ENCODE peak calls at places on chromosomes 4 and X, in four cellular contexts. R is neuronal stem cell; A is CD4-positive, alpha-beta memory T cell; S is PC-3. Z is an unnamed sample.

GRCh38 chr4:87356832-87357526 is 34.0 kb downstream of the HSD17B11 start:
- DNase-seq in R (no peak), A (no peak), S (peak; percentile 75), Z (no peak)

GRCh38 chr4:78799551-78800495 is 23.7 kb downstream of the BMP2K start:
- DNase-seq in R (no peak), A (no peak), S (no peak), Z (no peak)

GRCh38 chr4:144591401-144591800 is 54.6 kb upstream of the HHIP start:
- DNase-seq in R (no peak), A (no peak), S (peak; percentile 74), Z (no peak)

GRCh38 chr4:147207941-147208340 is 262.3 kb upstream of the TTC29 start:
- DNase-seq in R (no peak), A (no peak), S (no peak), Z (no peak)

GRCh38 chrX:94662665-94663064 is 988.7 kb downstream of the FAM133A start:
- DNase-seq in R (no peak), A (no peak), S (peak; percentile 12), Z (no peak)

GRCh38 chr4:8893624-8894423 is 22.2 kb upstream of the HMX1 start:
- DNase-seq in R (no peak), A (no peak), S (no peak), Z (no peak)

GRCh38 chrX:44908198-44908597 is 35.2 kb downstream of the KDM6A start:
- DNase-seq in R (no peak), A (no peak), S (no peak), Z (no peak)

GRCh38 chr4:82528868-82529267 is 32.9 kb downstream of the TMEM150C start:
- DNase-seq in R (no peak), A (no peak), S (no peak), Z (no peak)

GRCh38 chr4:65924843-65925242 is 254.6 kb upstream of the EPHA5 start:
- DNase-seq in R (no peak), A (no peak), S (no peak), Z (no peak)

GRCh38 chr4:18669390-18669789 is 647.8 kb upstream of the LCORL start:
- DNase-seq in R (no peak), A (no peak), S (no peak), Z (no peak)

GRCh38 chr4:55442541-55442940 is 46.8 kb downstream of the TMEM165 start:
- DNase-seq in R (no peak), A (no peak), S (peak; percentile 54), Z (no peak)

GRCh38 chr4:110484767-110485166 is 8.8 kb downstream of the ENPEP start:
- DNase-seq in R (no peak), A (no peak), S (peak; percentile 58), Z (no peak)

GRCh38 chr4:16617416-16617815 is 281.0 kb downstream of the LDB2 start:
- DNase-seq in R (no peak), A (no peak), S (no peak), Z (no peak)

GRCh38 chrX:22110729-22111494 is 78.8 kb downstream of the PHEX start:
- DNase-seq in R (no peak), A (no peak), S (peak; percentile 6), Z (no peak)

GRCh38 chr4:15451866-15452765 is 17.6 kb upstream of the CC2D2A start:
- DNase-seq in R (no peak), A (no peak), S (peak; percentile 69), Z (no peak)

GRCh38 chr4:37644962-37645361 is 41.2 kb downstream of the RELL1 start:
- DNase-seq in R (no peak), A (no peak), S (no peak), Z (no peak)

GRCh38 chr4:30721353-30722091 is 1.4 kb downstream of the PCDH7 start:
- DNase-seq in R (peak; percentile 54), A (no peak), S (peak; percentile 14), Z (no peak)

GRCh38 chrX:18676470-18676869 is 4.6 kb upstream of the RS1 start:
- DNase-seq in R (peak; percentile 8), A (no peak), S (no peak), Z (no peak)

GRCh38 chr4:7275067-7275466 is 82.7 kb downstream of the SORCS2 start:
- DNase-seq in R (no peak), A (no peak), S (peak; percentile 53), Z (no peak)

GRCh38 chrX:69323786-69324720 is 158.8 kb upstream of the PJA1 start:
- DNase-seq in R (no peak), A (no peak), S (no peak), Z (no peak)

GRCh38 chr4:7332216-7333023 is 102.3 kb downstream of the PSAPL1 start:
- DNase-seq in R (no peak), A (no peak), S (no peak), Z (no peak)

GRCh38 chrX:623599-624323 is 6.8 kb upstream of the SHOX start:
- DNase-seq in R (no peak), A (no peak), S (no peak), Z (no peak)

DNA sequence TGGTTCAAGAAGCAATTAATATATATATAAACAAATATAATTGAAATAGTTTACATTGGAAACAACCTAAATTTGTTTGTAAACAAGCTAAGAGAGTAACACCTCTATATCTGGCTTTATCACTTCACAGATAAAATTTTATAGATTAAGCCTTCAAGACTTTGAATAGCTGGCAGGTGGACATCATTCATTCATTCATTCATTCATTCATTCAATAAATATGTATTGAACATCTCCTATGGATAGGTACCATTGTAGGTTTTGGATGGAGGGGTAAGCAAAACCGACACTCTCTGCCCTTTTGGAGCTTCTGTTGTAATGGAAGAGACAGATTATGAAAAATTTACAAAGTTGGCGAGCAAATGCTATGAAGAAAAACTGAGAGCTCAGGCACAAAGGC is 35.2 kb downstream of the GUCY1A1 start:
- DNase-seq in R (no peak), A (no peak), S (no peak), Z (no peak)
- H3K4me1 ChIP-seq in R (peaks cover 7% of the 10 kb centered on the region), A (no peaks in the 10 kb centered on the region), S (peaks cover 21% of the 10 kb centered on the region), Z (no peaks in the 10 kb centered on the region)

GRCh38 chr4:85783900-85784299 is 308.9 kb downstream of the ARHGAP24 start:
- DNase-seq in R (no peak), A (no peak), S (no peak), Z (no peak)
- H3K27ac ChIP-seq in R (no peak overlapping the region), A (no peak overlapping the region), S (peak overlapping the region; percentile 86), Z (no peak overlapping the region)

GRCh38 chr4:47824844-47825243 is 13.0 kb downstream of the CORIN start:
- DNase-seq in R (no peak), A (no peak), S (no peak), Z (no peak)
- H3K27me3 ChIP-seq in R (no peaks in the 10 kb centered on the region), A (no peaks in the 10 kb centered on the region), S (peaks cover 4% of the 10 kb centered on the region), Z (no peaks in the 10 kb centered on the region)

GRCh38 chr4:25878676-25879075 is 15.9 kb upstream of the SEL1L3 start:
- DNase-seq in R (no peak), A (no peak), S (no peak), Z (no peak)
- H3K4me1 ChIP-seq in R (no peaks in the 10 kb centered on the region), A (no peaks in the 10 kb centered on the region), S (no peaks in the 10 kb centered on the region), Z (no peaks in the 10 kb centered on the region)

DNA sequence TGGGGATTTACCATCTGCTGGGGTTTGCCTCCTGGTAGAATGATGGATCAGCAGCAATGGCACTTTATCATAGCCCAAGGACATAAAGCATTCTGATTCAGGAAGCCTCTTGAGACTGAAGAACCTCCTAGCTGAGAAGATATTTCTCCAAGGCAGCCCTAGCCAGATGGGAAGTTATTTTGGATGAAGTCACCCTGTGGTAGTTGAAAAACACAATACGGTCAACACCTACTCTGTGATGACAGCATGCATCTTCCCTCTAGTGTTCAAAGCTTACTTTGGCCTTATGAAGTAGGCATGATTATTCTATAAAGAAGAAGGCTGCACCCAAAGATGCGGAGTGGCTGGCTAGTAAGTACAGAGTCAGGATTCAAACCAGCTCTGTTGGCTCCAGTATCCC is 47.9 kb downstream of the TLR10 start:
- DNase-seq in R (no peak), A (no peak), S (no peak), Z (no peak)
- H3K27ac ChIP-seq in R (no peak overlapping the region), A (no peak overlapping the region), S (no peak overlapping the region), Z (no peak overlapping the region)

DNA sequence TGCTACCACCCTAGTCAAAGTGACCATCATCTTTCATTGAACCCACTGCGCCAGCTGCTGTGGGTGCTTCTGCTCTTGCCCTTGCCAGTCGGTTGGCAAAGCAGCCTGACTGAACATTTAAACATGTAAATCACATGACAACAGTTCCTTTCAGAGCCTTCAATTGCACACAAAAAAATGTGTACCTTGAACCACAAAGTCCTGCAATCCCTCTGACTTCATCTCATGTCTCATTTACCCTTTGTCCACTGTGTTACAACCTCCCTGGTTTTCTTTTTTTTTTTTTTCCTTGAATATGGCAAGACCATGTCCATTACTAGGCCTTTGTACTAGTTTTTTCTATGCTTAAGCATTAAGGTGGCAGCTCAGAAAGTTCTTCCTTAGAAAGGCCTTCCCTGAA is 183.5 kb downstream of the GBA3 start:
- DNase-seq in R (no peak), A (no peak), S (no peak), Z (no peak)
- H3K27me3 ChIP-seq in R (no peaks in the 10 kb centered on the region), A (no peaks in the 10 kb centered on the region), S (peaks cover 63% of the 10 kb centered on the region), Z (no peaks in the 10 kb centered on the region)

GRCh38 chr4:184475096-184475461 is 729 bp upstream of the IRF2 start:
- DNase-seq in R (peak; percentile 17), A (no peak), S (peak; percentile 34), Z (peak; percentile 45)

GRCh38 chr4:184472540-184473264 is 1.6 kb downstream of the IRF2 start:
- DNase-seq in R (peak; percentile 58), A (peak; percentile 45), S (peak; percentile 69), Z (peak; percentile 39)

GRCh38 chr4:184474261-184475095 is at the start of gene IRF2:
- DNase-seq in R (peak; percentile 88), A (peak; percentile 92), S (peak; percentile 90), Z (peak; percentile 98)

GRCh38 chr4:184473265-184473514 is 1.2 kb downstream of the IRF2 start:
- DNase-seq in R (no peak), A (no peak), S (no peak), Z (no peak)

GRCh38 chr4:184473515-184474260 is 662 bp downstream of the IRF2 start:
- DNase-seq in R (peak; percentile 39), A (peak; percentile 61), S (peak; percentile 16), Z (peak; percentile 61)
- H3K4me1 ChIP-seq in R (peaks cover 21% of the 10 kb centered on the region), A (peaks cover 67% of the 10 kb centered on the region), S (peaks cover 16% of the 10 kb centered on the region), Z (peaks cover 42% of the 10 kb centered on the region)

GRCh38 chr4:185721949-185722316 is 90.1 kb downstream of the SORBS2 start:
- DNase-seq in R (no peak), A (no peak), S (peak; percentile 7), Z (no peak)

GRCh38 chr4:185718578-185719492 is 93.2 kb downstream of the SORBS2 start:
- DNase-seq in R (no peak), A (no peak), S (no peak), Z (no peak)

GRCh38 chr4:185717018-185717726 is 94.8 kb downstream of the SORBS2 start:
- DNase-seq in R (no peak), A (no peak), S (no peak), Z (no peak)

GRCh38 chr4:185721190-185721948 is 90.6 kb downstream of the SORBS2 start:
- DNase-seq in R (no peak), A (no peak), S (no peak), Z (no peak)

GRCh38 chr4:185719493-185719843 is 92.5 kb downstream of the SORBS2 start:
- DNase-seq in R (no peak), A (no peak), S (no peak), Z (no peak)
- H3K27ac ChIP-seq in R (no peak overlapping the region), A (no peak overlapping the region), S (no peak overlapping the region), Z (no peak overlapping the region)

GRCh38 chrX:133653363-133653762 is 238.1 kb upstream of the GPC4 start:
- DNase-seq in R (no peak), A (no peak), S (peak; percentile 45), Z (no peak)
- H3K27me3 ChIP-seq in R (no peaks in the 10 kb centered on the region), A (no peaks in the 10 kb centered on the region), S (no peaks in the 10 kb centered on the region), Z (no peaks in the 10 kb centered on the region)